ENCODE peak calls at places on chromosome 10, in seven cellular contexts. S is heart left ventricle, A is transverse colon, Q is HCT116, X is suprapubic skin, I is IMR-90, D is right lobe of liver. P is an unnamed sample. For H3K4me1, the result is how much of the 10 kb centered on the place peaks cover.

GRCh38 chr10:71766717-71767419 is 6.5 kb downstream of the VSIR start:
- DNase-seq in Q (peak), D (peak), I (peak), X (peak), A (peak), S (peak), P (peak)

GRCh38 chr10:58266003-58266825 is 1.5 kb downstream of the IPMK start:
- DNase-seq in Q (no peak), I (peak), D (no peak), A (no peak), S (no peak), X (no peak), P (no peak)

GRCh38 chr10:110857265-110858158 is 14.2 kb upstream of the PDCD4 start:
- DNase-seq in A (peak), D (no peak), Q (no peak), S (no peak), I (peak), X (no peak), P (peak)

GRCh38 chr10:111161109-111161874 is 84.5 kb downstream of the ADRA2A start:
- DNase-seq in X (no peak), A (no peak), D (no peak), Q (no peak), I (no peak), S (no peak), P (no peak)

GRCh38 chr10:132366006-132366405 is 31.0 kb upstream of the PWWP2B start:
- DNase-seq in I (no peak), D (no peak), A (no peak), X (peak), Q (no peak), S (no peak), P (peak)

GRCh38 chr10:103395754-103396066 is 565 bp downstream of the ATP5MK start:
- DNase-seq in X (no peak), S (no peak), I (peak), A (peak), Q (no peak), D (no peak), P (no peak)

GRCh38 chr10:93288679-93289634 is 193.2 kb downstream of the MYOF start:
- DNase-seq in S (peak), I (peak), Q (peak), D (peak), A (peak), X (no peak), P (peak)

GRCh38 chr10:86370006-86370585 is 3.5 kb upstream of the GRID1 start:
- DNase-seq in D (peak), Q (no peak), X (peak), A (no peak), S (no peak), I (no peak), P (peak)

GRCh38 chr10:62829622-62830021 is 13.5 kb upstream of the EGR2 start:
- DNase-seq in D (no peak), S (no peak), X (no peak), A (no peak), I (no peak), Q (no peak), P (no peak)

GRCh38 chr10:70592746-70593512 is 9.6 kb downstream of the PRF1 start:
- DNase-seq in X (no peak), D (no peak), Q (no peak), S (no peak), A (no peak), I (no peak), P (no peak)

GRCh38 chr10:91587710-91588638 is 44.9 kb downstream of the PPP1R3C start:
- DNase-seq in X (no peak), Q (no peak), D (no peak), S (no peak), I (peak), A (no peak), P (no peak)

GRCh38 chr10:44036425-44036824 is 348.5 kb downstream of the CXCL12 start:
- DNase-seq in X (no peak), A (no peak), I (no peak), D (no peak), S (no peak), Q (no peak), P (no peak)

GRCh38 chr10:48205918-48206317 is 68.6 kb downstream of the FRMPD2 start:
- DNase-seq in I (no peak), Q (no peak), D (no peak), X (no peak), A (no peak), S (no peak), P (no peak)

GRCh38 chr10:58618158-58618676 is 105.5 kb downstream of the BICC1 start:
- DNase-seq in I (no peak), A (no peak), X (no peak), D (no peak), S (no peak), Q (no peak), P (no peak)

GRCh38 chr10:80173441-80173840 is 31.9 kb downstream of the ANXA11 start:
- DNase-seq in Q (no peak), S (no peak), D (no peak), I (no peak), A (no peak), X (no peak), P (peak)

GRCh38 chr10:97498841-97499560 is at the start of gene UBTD1:
- DNase-seq in S (peak), A (peak), Q (no peak), D (peak), X (peak), I (peak), P (peak)

GRCh38 chr10:14325325-14325955 is 5.3 kb downstream of the FRMD4A start:
- DNase-seq in S (no peak), X (no peak), I (peak), D (peak), A (peak), Q (peak), P (no peak)

GRCh38 chr10:73095479-73096021 is 1.1 kb downstream of the P4HA1 start:
- DNase-seq in Q (no peak), X (no peak), D (no peak), A (peak), S (peak), I (peak), P (peak)

GRCh38 chr10:110413049-110413783 is 84.5 kb upstream of the DUSP5 start:
- DNase-seq in I (no peak), Q (no peak), D (no peak), A (no peak), X (no peak), S (no peak), P (no peak)

GRCh38 chr10:90197766-90198165 is 496.4 kb downstream of the KIF20B start:
- DNase-seq in I (peak), S (no peak), Q (no peak), D (no peak), A (no peak), X (no peak), P (no peak)

GRCh38 chr10:133461841-133462240 is 8.1 kb downstream of the SCART1 start:
- DNase-seq in D (no peak), A (no peak), Q (no peak), S (no peak), I (no peak), X (no peak), P (no peak)

GRCh38 chr10:14450041-14450491 is 119.3 kb upstream of the FRMD4A start:
- DNase-seq in A (no peak), I (peak), D (no peak), X (no peak), Q (no peak), S (peak), P (no peak)

GRCh38 chr10:17673517-17674051 is 29.6 kb downstream of the STAM start:
- DNase-seq in D (no peak), A (no peak), Q (peak), I (peak), S (no peak), X (no peak), P (no peak)

GRCh38 chr10:21721000-21721670 is 187.1 kb downstream of the MLLT10 start:
- DNase-seq in A (no peak), S (no peak), X (no peak), I (peak), D (no peak), Q (no peak), P (no peak)

GRCh38 chr10:132510174-132510611 is 27.4 kb upstream of the INPP5A start:
- DNase-seq in A (no peak), D (no peak), Q (no peak), S (no peak), X (peak), I (no peak), P (peak)

GRCh38 chr10:77555591-77556212 is 81.9 kb downstream of the KCNMA1 start:
- DNase-seq in D (no peak), S (no peak), X (no peak), Q (no peak), A (no peak), I (peak), P (no peak)

GRCh38 chr10:18238875-18239485 is 98.8 kb downstream of the CACNB2 start:
- DNase-seq in I (peak), D (no peak), Q (peak), A (no peak), X (no peak), S (no peak), P (no peak)

GRCh38 chr10:86769991-86770390 is 13.6 kb downstream of the BMPR1A start:
- DNase-seq in Q (no peak), I (no peak), D (no peak), A (no peak), X (no peak), S (no peak), P (no peak)

GRCh38 chr10:101031128-101031795 is at the start of the genes PDZD7 and SFXN3:
- DNase-seq in I (peak), A (peak), D (peak), S (peak), X (peak), Q (peak), P (peak)
- TF ChIP-seq POLR2A in I (peak), A (peak), D (peak), S (no peak), X (no peak), Q (no peak), P (peak)

DNA sequence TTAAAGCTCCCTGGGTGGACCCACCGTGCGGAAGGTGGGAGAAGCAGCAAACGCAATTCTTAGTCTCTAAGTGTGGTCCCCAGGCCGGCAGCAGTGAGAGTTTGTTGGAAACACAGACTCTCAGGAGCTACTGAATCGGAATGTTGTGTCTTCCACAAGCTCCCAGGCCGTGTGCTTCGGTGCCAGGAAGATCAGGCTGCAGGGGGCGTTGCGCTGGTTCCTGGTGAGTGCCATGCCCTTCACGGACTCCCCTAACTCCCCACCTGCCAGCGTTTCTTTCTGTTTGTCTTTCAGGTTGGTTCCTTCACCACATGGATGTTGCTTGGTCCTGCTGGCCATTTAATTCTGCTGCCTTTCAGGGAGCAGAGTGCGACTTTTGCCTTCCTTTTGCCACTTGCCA is 91.2 kb upstream of the PITRM1 start:
- DNase-seq in S (no peak), Q (no peak), I (no peak), A (no peak), X (no peak), D (no peak), P (peak)
- H3K4me1 ChIP-seq in S (under half), Q (under half), I (under half), A (under half), X (under half), D (under half), P (under half)

GRCh38 chr10:69327463-69328345 is 49.4 kb downstream of the HK1 start:
- DNase-seq in S (peak), Q (no peak), I (peak), X (peak), D (no peak), A (peak), P (peak)
- TF ChIP-seq POLR2A in S (no peak), Q (no peak), I (no peak), X (no peak), D (no peak), A (no peak), P (peak)

GRCh38 chr10:96400465-96400864 is 41.7 kb upstream of the OPALIN start:
- DNase-seq in Q (no peak), A (no peak), S (no peak), D (no peak), X (no peak), I (no peak), P (no peak)
- H3K4me1 ChIP-seq in Q (under half), A (under half), S (under half), D (under half), X (under half), I (under half), P (under half)

GRCh38 chr10:100998991-100999741 is 442 bp upstream of the LZTS2 start:
- DNase-seq in D (peak), I (peak), Q (no peak), X (peak), A (peak), S (peak), P (peak)

GRCh38 chr10:101000602-101000991 is 989 bp downstream of the LZTS2 start:
- DNase-seq in I (no peak), A (peak), S (no peak), Q (no peak), X (no peak), D (no peak), P (peak)

GRCh38 chr10:100999742-101000601 is at the start of gene LZTS2:
- DNase-seq in A (peak), Q (no peak), I (no peak), D (no peak), X (no peak), S (no peak), P (peak)

GRCh38 chr10:101002456-101002855 is 2.8 kb downstream of the LZTS2 start:
- DNase-seq in Q (no peak), S (no peak), A (no peak), I (no peak), X (no peak), D (no peak), P (peak)

GRCh38 chr10:101001225-101002035 is 1.8 kb downstream of the LZTS2 start:
- DNase-seq in D (peak), A (peak), I (peak), X (peak), S (peak), Q (no peak), P (peak)
- TF ChIP-seq POLR2A in D (no peak), A (peak), I (peak), X (no peak), S (peak), Q (no peak), P (peak)

P was measured in sigmoid colon.